ENCODE peak calls at places on chromosome 1, in nine cellular contexts. I, Z, L, A, X, V, U, S and F are unnamed samples.

GRCh38 chr1:171457412-171457811 is 27.9 kb upstream of the PRRC2C start:
- DNase-seq in A (no peak), I (no peak), X (no peak), L (no peak), S (no peak), V (no peak), Z (no peak), U (no peak), F (no peak)

GRCh38 chr1:192766009-192766625 is 42.7 kb upstream of the RGS2 start:
- DNase-seq in V (no peak), I (no peak), Z (no peak), S (no peak), U (no peak), A (no peak), X (no peak), L (no peak), F (no peak)

GRCh38 chr1:228217551-228218344 is 9.9 kb downstream of the OBSCN start:
- DNase-seq in I (no peak), A (no peak), V (no peak), S (no peak), X (no peak), L (no peak), Z (no peak), U (no peak), F (no peak)

GRCh38 chr1:212968385-212968863 is 18.1 kb downstream of the VASH2 start:
- DNase-seq in S (no peak), V (no peak), X (no peak), L (no peak), Z (no peak), I (no peak), A (no peak), U (no peak), F (no peak)

GRCh38 chr1:84271452-84272273 is 29.8 kb upstream of the SAMD13 start:
- DNase-seq in S (no peak), X (no peak), V (no peak), A (no peak), Z (no peak), I (no peak), L (no peak), U (no peak), F (no peak)

GRCh38 chr1:226082959-226083302 is 20.4 kb downstream of the H3-3A start:
- DNase-seq in V (peak; percentile 91), Z (no peak), X (peak; percentile 81), L (no peak), S (peak; percentile 75), I (no peak), A (no peak), U (no peak), F (peak; percentile 74)

GRCh38 chr1:183000563-183000962 is 22.7 kb upstream of the LAMC1 start:
- DNase-seq in Z (no peak), L (no peak), V (no peak), S (no peak), U (no peak), I (no peak), X (no peak), A (no peak), F (no peak)

GRCh38 chr1:245788269-245788668 is 633.5 kb downstream of the KIF26B start:
- DNase-seq in S (no peak), Z (no peak), L (no peak), U (no peak), I (no peak), X (no peak), A (no peak), V (no peak), F (no peak)